ENCODE peak calls at places on chromosome 11, in seven cellular contexts. X, C, U, B, E, F and S are unnamed samples.

GRCh38 chr11:117918366-117919255 is 10.6 kb downstream of the TMPRSS13 start:
- DNase-seq in U (no peak), F (no peak), C (no peak), X (no peak), B (no peak), E (no peak), S (peak)

GRCh38 chr11:133547808-133548494 is 15.7 kb upstream of the OPCML start:
- DNase-seq in F (no peak), B (no peak), C (peak), X (no peak), U (no peak), E (no peak), S (no peak)

GRCh38 chr11:27514558-27514957 is 8.0 kb upstream of the LIN7C start:
- DNase-seq in X (no peak), B (no peak), E (no peak), U (no peak), C (no peak), F (no peak), S (no peak)

GRCh38 chr11:16804104-16804947 is 65.9 kb downstream of the C11orf58 start:
- DNase-seq in F (no peak), U (peak), E (no peak), B (peak), X (peak), C (no peak), S (no peak)

GRCh38 chr11:7665473-7666291 is 7.6 kb downstream of the CYB5R2 start:
- DNase-seq in B (peak), U (peak), F (peak), E (peak), C (peak), X (peak), S (peak)

GRCh38 chr11:73379189-73379880 is 3.1 kb downstream of the RELT start:
- DNase-seq in C (no peak), E (no peak), X (peak), B (no peak), F (no peak), U (peak), S (no peak)

GRCh38 chr11:82494988-82495432 is 238.7 kb downstream of the FAM181B start:
- DNase-seq in E (no peak), X (no peak), B (peak), F (no peak), C (peak), U (no peak), S (no peak)

GRCh38 chr11:109695696-109696095 is 273.7 kb downstream of the C11orf87 start:
- DNase-seq in B (no peak), X (no peak), F (no peak), E (no peak), U (no peak), C (no peak), S (no peak)

GRCh38 chr11:111836766-111837165 is 34.6 kb downstream of the ALG9 start:
- DNase-seq in C (no peak), F (no peak), U (no peak), B (no peak), X (no peak), E (peak), S (no peak)

GRCh38 chr11:88482871-88483301 is 145.3 kb upstream of the CTSC start:
- DNase-seq in U (no peak), X (no peak), F (no peak), E (no peak), B (no peak), C (no peak), S (no peak)

GRCh38 chr11:75812542-75813040 is 2.4 kb upstream of the UVRAG start:
- DNase-seq in U (no peak), B (peak), F (no peak), C (no peak), X (no peak), E (no peak), S (no peak)

GRCh38 chr11:110858556-110858921 is 146.3 kb upstream of the ARHGAP20 start:
- DNase-seq in F (no peak), C (no peak), U (peak), B (no peak), X (peak), E (no peak), S (peak)

GRCh38 chr11:90229791-90230190 is 6.9 kb upstream of the CHORDC1 start:
- DNase-seq in E (no peak), X (no peak), C (no peak), F (no peak), U (no peak), B (no peak), S (no peak)

GRCh38 chr11:123841189-123841588 is 35.0 kb upstream of the OR6M1 start:
- DNase-seq in X (no peak), C (no peak), F (no peak), B (no peak), E (no peak), U (no peak), S (no peak)

GRCh38 chr11:9664276-9665171 is 647 bp downstream of the SWAP70 start:
- DNase-seq in B (peak), C (no peak), E (no peak), X (peak), F (peak), U (peak), S (no peak)

GRCh38 chr11:24513837-24514594 is 17.2 kb downstream of the LUZP2 start:
- DNase-seq in C (no peak), U (no peak), B (no peak), X (no peak), E (no peak), F (no peak), S (no peak)

GRCh38 chr11:104665631-104666030 is 232.6 kb downstream of the CASP12 start:
- DNase-seq in E (no peak), F (no peak), B (no peak), X (no peak), C (no peak), U (no peak), S (no peak)

GRCh38 chr11:106879029-106879428 is 139.2 kb downstream of the GUCY1A2 start:
- DNase-seq in U (no peak), E (no peak), X (no peak), C (no peak), B (no peak), F (no peak), S (no peak)

GRCh38 chr11:99973993-99974392 is 713.1 kb upstream of the ARHGAP42 start:
- DNase-seq in U (no peak), X (no peak), E (no peak), F (peak), B (no peak), C (no peak), S (no peak)

GRCh38 chr11:102800774-102801173 is 2.8 kb upstream of the MMP1 start:
- DNase-seq in F (no peak), X (no peak), E (no peak), B (no peak), U (no peak), C (no peak), S (peak)

GRCh38 chr11:102269927-102270326 is 47.4 kb upstream of the BIRC3 start:
- DNase-seq in B (no peak), U (no peak), X (no peak), C (no peak), E (no peak), F (no peak), S (no peak)

GRCh38 chr11:119742263-119742861 is 13.4 kb upstream of the NECTIN1 start:
- DNase-seq in U (no peak), E (no peak), X (peak), F (no peak), C (peak), B (no peak), S (no peak)

DNA sequence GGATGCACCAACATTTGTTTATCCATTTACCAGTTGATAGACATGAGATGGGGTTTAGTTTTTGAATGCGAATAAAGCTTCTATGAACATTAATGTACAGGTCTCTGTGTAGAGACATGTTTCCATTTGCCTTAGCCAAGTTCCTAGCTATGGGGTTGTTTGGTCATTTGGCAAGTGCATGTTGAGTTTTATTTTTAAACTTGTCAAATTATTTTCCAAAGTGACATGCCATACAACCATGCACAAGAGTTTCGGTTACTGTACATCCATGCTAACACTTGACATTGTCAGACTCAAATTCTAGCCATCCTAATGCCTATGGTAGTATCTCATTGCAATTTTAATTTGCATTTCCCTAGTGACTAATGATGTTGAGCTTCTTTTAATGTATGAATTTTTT is 70.5 kb upstream of the PARVA start:
- DNase-seq in E (no peak), B (no peak), X (no peak), C (no peak), F (no peak), U (no peak), S (no peak)
- TF ChIP-seq CTCF in E (no peak), B (no peak), X (no peak), C (no peak), F (no peak), U (no peak), S (no peak)

GRCh38 chr11:65859134-65859811 is 960 bp upstream of the MUS81 start:
- DNase-seq in B (peak), U (peak), C (peak), F (peak), E (peak), X (peak), S (peak)

GRCh38 chr11:65856689-65857499 is 1.1 kb downstream of the CFL1 start:
- DNase-seq in C (peak), U (peak), F (no peak), B (peak), E (no peak), X (peak), S (peak)

GRCh38 chr11:65855927-65856363 is 2.0 kb downstream of the CFL1 start:
- DNase-seq in E (no peak), X (no peak), B (no peak), U (no peak), C (no peak), F (no peak), S (no peak)

GRCh38 chr11:65858354-65859133 is 564 bp upstream of the CFL1 start:
- DNase-seq in B (no peak), U (no peak), X (no peak), C (no peak), E (no peak), F (no peak), S (no peak)

GRCh38 chr11:65857500-65858353 is at the start of gene CFL1:
- DNase-seq in F (peak), E (peak), X (peak), C (peak), U (peak), B (peak), S (peak)
- TF ChIP-seq EP300 in F (no peak), E (no peak), X (peak), C (no peak), U (no peak), B (no peak), S (no peak)

GRCh38 chr11:93494341-93494740 is 48.9 kb downstream of the SMCO4 start:
- DNase-seq in E (no peak), U (no peak), F (no peak), C (no peak), X (no peak), B (no peak), S (no peak)

GRCh38 chr11:93501856-93502255 is 41.3 kb downstream of the SMCO4 start:
- DNase-seq in U (no peak), C (no peak), E (no peak), B (no peak), F (no peak), X (no peak), S (no peak)

GRCh38 chr11:93500759-93501158 is 42.4 kb downstream of the SMCO4 start:
- DNase-seq in F (no peak), C (no peak), E (no peak), B (no peak), U (no peak), X (no peak), S (no peak)

GRCh38 chr11:93497575-93497974 is 45.6 kb downstream of the SMCO4 start:
- DNase-seq in X (no peak), C (no peak), E (no peak), F (no peak), B (no peak), U (no peak), S (no peak)

GRCh38 chr11:93498099-93499040 is 44.8 kb downstream of the SMCO4 start:
- DNase-seq in B (no peak), E (no peak), U (no peak), C (no peak), X (no peak), F (peak), S (no peak)
- TF ChIP-seq CTCF in B (no peak), E (no peak), U (no peak), C (no peak), X (no peak), F (no peak), S (no peak)

DNA sequence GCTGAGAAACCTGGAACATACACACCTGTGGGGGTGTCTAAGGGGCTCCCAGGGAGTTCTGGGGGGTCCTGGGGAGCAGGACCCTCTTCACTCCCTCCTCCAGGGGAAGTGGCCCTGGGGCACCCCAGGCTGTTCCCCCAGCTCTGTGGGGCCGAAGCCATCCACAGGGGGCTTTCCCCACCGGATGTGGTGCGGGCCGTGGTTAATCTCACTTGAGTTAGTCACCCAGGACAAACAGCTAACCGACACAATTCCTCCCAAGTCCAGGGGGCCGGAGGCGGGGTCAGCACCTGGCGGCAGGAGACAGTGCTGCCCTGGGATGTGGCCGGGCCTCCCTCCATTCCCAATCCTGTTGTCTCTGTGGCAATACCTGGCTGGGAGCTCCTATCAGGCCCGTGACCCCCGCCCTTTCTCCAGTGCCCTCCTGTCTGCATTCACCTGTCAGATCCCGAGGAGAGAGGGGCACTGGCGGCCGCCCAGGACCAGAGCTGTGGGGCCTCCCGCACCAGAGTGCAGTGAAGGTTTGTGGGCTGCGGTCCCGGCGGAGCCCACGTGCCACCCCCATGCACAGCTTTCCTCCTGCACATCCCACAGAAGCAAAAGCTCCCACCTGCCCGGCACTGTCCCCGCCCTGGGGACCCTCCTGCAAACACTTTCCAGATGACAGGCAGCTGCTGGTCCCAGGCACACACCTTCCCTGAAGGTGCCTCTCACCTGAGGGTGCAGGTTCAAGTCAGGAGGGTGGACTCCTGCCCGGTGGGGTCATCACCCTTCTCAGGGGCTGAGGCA is 5.2 kb upstream of the MUC5AC start:
- DNase-seq in C (peak), U (peak), F (peak), E (no peak), X (no peak), B (peak), S (peak)
- TF ChIP-seq EP300 in C (no peak), U (no peak), F (peak), E (no peak), X (no peak), B (no peak), S (no peak)

GRCh38 chr11:64216879-64217278 is 9.1 kb downstream of the TRPT1 start:
- DNase-seq in U (no peak), X (no peak), F (no peak), E (no peak), B (no peak), C (peak), S (no peak)
- TF ChIP-seq CTCF in U (no peak), X (no peak), F (no peak), E (no peak), B (no peak), C (no peak), S (no peak)

GRCh38 chr11:94452988-94453387 is 40.7 kb downstream of the MRE11 start:
- DNase-seq in F (no peak), E (no peak), C (no peak), X (no peak), B (no peak), U (no peak), S (no peak)

GRCh38 chr11:94450061-94450460 is 43.6 kb downstream of the MRE11 start:
- DNase-seq in B (no peak), F (no peak), X (no peak), U (no peak), E (no peak), C (no peak), S (no peak)

GRCh38 chr11:94457118-94458029 is 36.3 kb downstream of the MRE11 start:
- DNase-seq in B (no peak), F (no peak), U (no peak), X (no peak), E (no peak), C (no peak), S (no peak)

GRCh38 chr11:94459576-94459975 is 34.1 kb downstream of the MRE11 start:
- DNase-seq in X (no peak), F (no peak), U (no peak), B (no peak), C (no peak), E (no peak), S (no peak)

DNA sequence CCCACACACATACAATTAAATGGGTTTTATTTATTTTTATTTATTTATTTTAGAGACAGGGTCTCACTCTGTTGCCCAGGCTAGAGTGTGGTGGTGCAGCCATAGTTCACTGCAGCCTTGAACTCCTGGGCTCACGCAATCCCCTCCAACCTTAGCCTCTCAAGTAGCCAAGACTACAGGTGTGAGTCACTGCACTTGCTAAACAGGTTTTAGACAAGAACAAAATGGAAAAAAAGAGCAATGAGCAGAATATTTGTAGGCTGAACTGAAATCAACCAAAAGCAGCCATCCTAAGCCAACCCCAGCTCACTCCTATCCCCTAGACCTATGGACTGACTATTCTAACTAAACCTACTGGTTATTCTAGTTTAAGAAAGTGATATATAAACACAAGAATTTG is 37.8 kb downstream of the MRE11 start:
- DNase-seq in F (no peak), C (no peak), X (no peak), B (no peak), E (no peak), U (no peak), S (no peak)
- TF ChIP-seq EP300 in F (no peak), C (no peak), X (no peak), B (no peak), E (no peak), U (no peak), S (no peak)

GRCh38 chr11:108679045-108679444 is 14.2 kb downstream of the DDX10 start:
- DNase-seq in X (no peak), B (no peak), F (no peak), U (no peak), E (no peak), C (no peak), S (no peak)

GRCh38 chr11:108685419-108686161 is 20.7 kb downstream of the DDX10 start:
- DNase-seq in F (no peak), U (no peak), E (no peak), X (no peak), B (no peak), C (no peak), S (no peak)

GRCh38 chr11:108680267-108680666 is 15.4 kb downstream of the DDX10 start:
- DNase-seq in U (no peak), F (no peak), E (no peak), B (no peak), X (no peak), C (no peak), S (no peak)
- TF ChIP-seq CTCF in U (no peak), F (no peak), E (no peak), B (no peak), X (no peak), C (no peak), S (no peak)

GRCh38 chr11:62601114-62601363 is 626 bp downstream of the MTA2 start:
- DNase-seq in F (no peak), E (no peak), B (no peak), C (no peak), X (peak), U (peak), S (no peak)

GRCh38 chr11:62602141-62603071 is 741 bp upstream of the MTA2 start:
- DNase-seq in X (peak), F (no peak), U (peak), B (no peak), C (peak), E (no peak), S (peak)

GRCh38 chr11:62603072-62603408 is 1.4 kb upstream of the MTA2 start:
- DNase-seq in E (no peak), X (no peak), U (no peak), F (no peak), C (no peak), B (no peak), S (no peak)

GRCh38 chr11:62600367-62601113 is 1.1 kb downstream of the MTA2 start:
- DNase-seq in C (no peak), X (no peak), E (no peak), F (no peak), U (no peak), B (no peak), S (no peak)

GRCh38 chr11:62601364-62602140 is at the start of gene MTA2:
- DNase-seq in X (peak), E (peak), F (peak), C (peak), U (peak), B (peak), S (peak)
- TF ChIP-seq EP300 in X (no peak), E (no peak), F (no peak), C (no peak), U (no peak), B (no peak), S (no peak)